ENCODE peak calls at places on chromosomes 11 and 22, in four cellular contexts. U is kidney, Z is HFF-Myc, J is transverse colon. O is an unnamed sample.

GRCh38 chr11:108496643-108497256 is 1.4 kb downstream of the POGLUT3 start:
- DNase-seq in U (no peak), Z (no peak), J (no peak), O (peak; percentile 29)

GRCh38 chr11:16632295-16633200 is 105.9 kb upstream of the C11orf58 start:
- DNase-seq in U (no peak), Z (no peak), J (no peak), O (peak; percentile 23)

GRCh38 chr22:46370584-46371373 is 35.3 kb downstream of the TRMU start:
- DNase-seq in U (peak; percentile 74), Z (no peak), J (no peak), O (no peak)

GRCh38 chr11:36455658-36456111 is 54.4 kb downstream of the TRAF6 start:
- DNase-seq in U (peak; percentile 95), Z (peak; percentile 88), J (peak; percentile 24), O (peak; percentile 100)

GRCh38 chr11:201936-202335 is 5.3 kb downstream of the BET1L start:
- DNase-seq in U (peak; percentile 9), Z (no peak), J (no peak), O (no peak)

GRCh38 chr11:33634291-33634834 is 66.3 kb downstream of the C11orf91 start:
- DNase-seq in U (no peak), Z (no peak), J (no peak), O (peak; percentile 57)

GRCh38 chr22:23166841-23167610 is 13.3 kb upstream of the BCR start:
- DNase-seq in U (peak; percentile 58), Z (no peak), J (no peak), O (no peak)

GRCh38 chr11:117884994-117885393 is 8.5 kb upstream of the FXYD6 start:
- DNase-seq in U (no peak), Z (no peak), J (no peak), O (peak; percentile 24)

GRCh38 chr11:64356498-64357411 is 2.2 kb upstream of the RPS6KA4 start:
- DNase-seq in U (peak; percentile 74), Z (no peak), J (no peak), O (peak; percentile 38)

GRCh38 chr11:126444072-126444471 is 88.6 kb downstream of the ST3GAL4 start:
- DNase-seq in U (no peak), Z (no peak), J (no peak), O (no peak)

GRCh38 chr11:120747801-120748484 is 236.4 kb downstream of the GRIK4 start:
- DNase-seq in U (no peak), Z (no peak), J (no peak), O (no peak)

GRCh38 chr11:102316505-102316904 is 779 bp upstream of the BIRC3 start:
- DNase-seq in U (no peak), Z (no peak), J (no peak), O (no peak)

GRCh38 chr11:81237139-81237538 is 1496.5 kb downstream of the FAM181B start:
- DNase-seq in U (no peak), Z (no peak), J (no peak), O (peak; percentile 50)
- TF ChIP-seq CTCF in U (peak; percentile 48), Z (no peak), J (peak; percentile 7), O (peak; percentile 38)

GRCh38 chr11:67285541-67286498 is 3.3 kb upstream of the ANKRD13D start:
- DNase-seq in U (peak; percentile 77), Z (no peak), J (no peak), O (no peak)
- H3K4me3 ChIP-seq in U (no peak overlapping the region), Z (no peak overlapping the region), J (no peak overlapping the region), O (no peak overlapping the region)

GRCh38 chr11:14969922-14970323 is 2.2 kb downstream of the CALCA start:
- DNase-seq in U (no peak), Z (no peak), J (peak; percentile 29), O (no peak)
- TF ChIP-seq CTCF in U (no peak), Z (peak; percentile 66), J (peak; percentile 17), O (peak; percentile 58)

GRCh38 chr22:28791841-28792490 is 8.4 kb downstream of the XBP1 start:
- DNase-seq in U (no peak), Z (no peak), J (no peak), O (no peak)

GRCh38 chr22:28795932-28796856 is 4.2 kb downstream of the XBP1 start:
- DNase-seq in U (peak; percentile 22), Z (no peak), J (no peak), O (no peak)

GRCh38 chr22:28792491-28793383 is 7.6 kb downstream of the XBP1 start:
- DNase-seq in U (no peak), Z (no peak), J (no peak), O (no peak)

GRCh38 chr22:28793976-28794584 is 6.3 kb downstream of the XBP1 start:
- DNase-seq in U (no peak), Z (no peak), J (no peak), O (no peak)

DNA sequence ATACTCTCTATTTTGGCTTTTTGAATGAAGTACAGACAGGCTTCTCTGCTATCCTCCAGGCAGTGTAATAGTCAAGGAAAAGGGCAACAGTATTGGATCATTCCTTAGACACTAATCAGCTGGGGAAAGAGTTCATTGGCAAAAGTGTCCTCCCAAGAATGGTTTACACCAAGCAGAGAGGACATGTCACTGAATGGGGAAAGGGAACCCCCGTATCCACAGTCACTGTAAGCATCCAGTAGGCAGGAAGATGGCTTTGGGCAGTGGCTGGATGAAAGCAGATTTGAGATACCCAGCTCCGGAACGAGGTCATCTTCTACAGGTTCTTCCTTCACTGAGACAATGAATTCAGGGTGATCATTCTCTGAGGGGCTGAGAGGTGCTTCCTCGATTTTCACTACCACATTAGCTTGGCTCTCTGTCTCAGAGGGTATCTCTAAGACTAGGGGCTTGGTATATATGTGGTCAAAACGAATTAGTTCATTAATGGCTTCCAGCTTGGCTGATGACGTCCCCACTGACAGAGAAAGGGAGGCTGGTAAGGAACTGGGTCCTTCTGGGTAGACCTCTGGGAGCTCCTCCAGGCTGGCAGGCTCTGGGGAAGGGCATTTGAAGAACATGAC is 5.2 kb downstream of the XBP1 start:
- DNase-seq in U (peak; percentile 18), Z (no peak), J (no peak), O (no peak)
- H3K4me3 ChIP-seq in U (no peak overlapping the region), Z (no peak overlapping the region), J (no peak overlapping the region), O (no peak overlapping the region)

O was measured in astrocyte of the spinal cord.